ENCODE peak calls at places on chromosomes 12 and 14, in five cellular contexts. L is mucosa of descending colon, C is AG09319, I is neural progenitor cell, H is GM13976. T is an unnamed sample.

GRCh38 chr12:94795520-94795919 is 145.2 kb upstream of the TMCC3 start:
- DNase-seq in L (no peak), H (no peak), I (peak), C (peak), T (no peak)

GRCh38 chr14:61477845-61478438 is 156.6 kb downstream of the PRKCH start:
- DNase-seq in H (no peak), I (no peak), C (no peak), L (peak), T (peak)

GRCh38 chr12:9347328-9348127 is 139.3 kb upstream of the PZP start:
- DNase-seq in L (no peak), I (no peak), H (no peak), C (no peak), T (no peak)

GRCh38 chr12:47413806-47414205 is 292.0 kb downstream of the RPAP3 start:
- DNase-seq in H (no peak), C (no peak), I (no peak), L (no peak), T (no peak)

GRCh38 chr14:68509188-68509953 is 283.5 kb downstream of the ZFP36L1 start:
- DNase-seq in C (no peak), L (no peak), I (no peak), H (no peak), T (no peak)

GRCh38 chr12:113961921-113962710 is 4.0 kb downstream of the RBM19 start:
- DNase-seq in I (no peak), H (peak), L (no peak), C (no peak), T (peak)

GRCh38 chr12:64760808-64761573 is 1.8 kb upstream of the GNS start:
- DNase-seq in H (no peak), I (no peak), L (no peak), C (no peak), T (no peak)

GRCh38 chr12:119340604-119341003 is 6.1 kb downstream of the CCDC60 start:
- DNase-seq in L (no peak), I (no peak), C (no peak), H (no peak), T (no peak)

GRCh38 chr12:104167519-104168458 is 29.8 kb upstream of the NFYB start:
- DNase-seq in I (no peak), C (no peak), L (no peak), H (no peak), T (no peak)

GRCh38 chr14:67944605-67945004 is 125.0 kb downstream of the RAD51B start:
- DNase-seq in H (no peak), L (no peak), I (no peak), C (no peak), T (no peak)

GRCh38 chr12:56469007-56469930 is 891 bp downstream of the SPRYD4 start:
- DNase-seq in H (no peak), C (no peak), L (peak), I (no peak), T (peak)

GRCh38 chr12:56474389-56474788 is 6.0 kb downstream of the SPRYD4 start:
- DNase-seq in C (no peak), I (no peak), L (no peak), H (no peak), T (no peak)

GRCh38 chr12:56462565-56462964 is 5.8 kb upstream of the SPRYD4 start:
- DNase-seq in L (no peak), H (no peak), I (peak), C (no peak), T (no peak)

DNA sequence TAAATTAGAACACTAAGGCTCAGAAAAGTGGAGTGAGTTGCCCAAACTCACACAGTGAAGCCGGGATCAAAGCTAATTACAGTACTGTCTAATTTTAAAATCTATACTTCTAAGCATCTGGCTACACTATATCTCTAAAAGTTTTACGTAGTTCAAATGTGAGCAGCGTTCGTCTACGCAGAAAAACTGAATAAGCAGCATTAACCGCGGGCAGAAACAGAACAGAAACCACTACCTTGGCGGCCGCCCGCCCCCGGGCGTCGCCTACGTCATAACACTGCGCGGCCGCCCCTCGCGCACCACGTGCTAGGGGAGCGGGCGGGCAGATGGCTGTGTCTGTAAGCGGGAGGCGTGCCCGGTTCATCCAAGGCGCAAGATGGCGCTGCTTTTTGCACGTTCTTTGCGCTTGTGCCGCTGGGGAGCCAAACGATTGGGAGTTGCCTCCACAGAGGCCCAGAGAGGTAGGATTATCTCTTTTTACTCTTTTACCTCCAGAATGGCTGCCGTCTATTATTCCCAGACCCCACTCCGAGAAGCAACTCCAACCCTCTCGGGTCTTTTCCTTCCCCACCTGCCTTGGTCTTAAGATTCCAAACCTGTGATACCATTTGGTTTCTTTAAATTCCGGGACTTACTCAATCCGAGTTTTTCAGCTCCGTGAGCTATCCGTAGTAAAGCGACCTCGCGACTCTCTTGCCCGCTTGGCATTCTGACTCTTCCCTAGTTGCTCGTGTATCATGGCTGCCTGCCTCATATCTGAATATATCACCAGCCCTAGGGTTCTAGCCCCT is at the start of gene SPRYD4:
- DNase-seq in L (peak), I (peak), H (peak), C (peak), T (peak)
- TF ChIP-seq CTCF in L (peak), I (peak), H (peak), C (peak), T (peak)

DNA sequence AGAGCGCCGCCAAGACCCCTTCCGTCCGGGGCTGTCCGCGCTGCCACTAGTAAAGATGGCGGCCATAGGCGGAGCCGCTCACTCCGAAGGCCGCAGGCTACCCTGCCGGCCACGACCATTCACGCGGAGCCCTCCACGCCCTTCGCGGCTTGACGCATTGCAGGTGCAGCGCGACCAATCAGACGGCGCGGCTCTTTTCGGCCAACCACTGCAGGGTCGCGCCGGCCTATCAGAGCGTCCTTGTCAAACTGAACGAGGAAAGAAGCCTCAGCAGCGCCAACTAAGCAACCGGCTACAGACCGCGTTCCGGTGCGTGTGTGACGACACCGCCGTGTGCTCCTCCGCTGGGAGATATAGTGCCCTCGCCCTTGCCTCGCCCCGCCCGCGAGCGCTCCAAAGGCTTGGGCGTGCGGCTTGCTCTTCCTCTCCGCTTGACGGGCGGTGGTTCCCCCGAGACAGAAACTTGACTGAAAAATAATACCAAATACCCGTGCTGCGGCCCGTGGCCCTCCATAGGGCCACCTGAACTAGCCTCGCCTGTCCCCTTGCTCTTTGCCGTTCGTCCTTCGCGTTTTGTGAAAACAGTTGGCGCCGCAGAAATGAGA is 13.6 kb upstream of the CALM1 start:
- DNase-seq in L (peak), C (peak), H (peak), I (peak), T (peak)
- TF ChIP-seq CTCF in L (peak), C (no peak), H (no peak), I (no peak), T (peak)

DNA sequence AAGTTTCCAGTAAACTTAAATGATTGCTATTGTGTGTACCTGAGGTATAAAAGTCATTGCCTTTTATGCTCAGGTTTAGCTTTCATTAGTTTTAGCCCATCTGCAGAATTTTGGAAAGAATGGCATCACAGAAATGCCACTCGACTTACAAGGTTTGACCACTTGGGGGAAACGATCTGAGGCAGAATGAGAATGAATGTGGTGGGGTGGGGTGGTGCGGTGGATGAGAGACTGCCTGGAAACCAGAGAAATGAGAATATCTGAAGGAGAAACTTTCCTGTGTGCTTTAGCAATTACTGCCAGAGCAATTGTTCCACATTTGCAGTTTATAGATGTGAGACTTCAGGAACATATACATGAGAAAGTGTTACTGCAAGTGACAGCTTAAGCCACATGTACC is 225.4 kb upstream of the PDE3A start:
- DNase-seq in I (no peak), H (no peak), L (no peak), C (no peak), T (peak)
- TF ChIP-seq CTCF in I (peak), H (no peak), L (no peak), C (no peak), T (peak)

GRCh38 chr14:21724115-21724973 is 50.7 kb upstream of the OR4E1 start:
- DNase-seq in L (no peak), I (no peak), C (no peak), H (no peak), T (no peak)

GRCh38 chr14:21719841-21720240 is 46.2 kb upstream of the OR4E1 start:
- DNase-seq in H (no peak), I (no peak), L (no peak), C (no peak), T (no peak)

GRCh38 chr14:21721504-21721903 is 47.9 kb upstream of the OR4E1 start:
- DNase-seq in H (no peak), L (no peak), C (no peak), I (no peak), T (no peak)

GRCh38 chr14:21723431-21724045 is 49.9 kb upstream of the OR4E1 start:
- DNase-seq in C (no peak), H (peak), L (peak), I (peak), T (peak)
- TF ChIP-seq CTCF in C (no peak), H (no peak), L (no peak), I (peak), T (peak)

GRCh38 chr14:53621433-53621832 is 335.2 kb downstream of the BMP4 start:
- DNase-seq in H (no peak), L (no peak), I (no peak), C (no peak), T (peak)

GRCh38 chr14:53620325-53620716 is 336.3 kb downstream of the BMP4 start:
- DNase-seq in C (no peak), L (no peak), H (no peak), I (no peak), T (no peak)

GRCh38 chr14:53621986-53622385 is 334.6 kb downstream of the BMP4 start:
- DNase-seq in C (no peak), I (no peak), H (no peak), L (no peak), T (no peak)

GRCh38 chr14:53620890-53621289 is 335.7 kb downstream of the BMP4 start:
- DNase-seq in C (no peak), L (no peak), H (no peak), I (no peak), T (no peak)

DNA sequence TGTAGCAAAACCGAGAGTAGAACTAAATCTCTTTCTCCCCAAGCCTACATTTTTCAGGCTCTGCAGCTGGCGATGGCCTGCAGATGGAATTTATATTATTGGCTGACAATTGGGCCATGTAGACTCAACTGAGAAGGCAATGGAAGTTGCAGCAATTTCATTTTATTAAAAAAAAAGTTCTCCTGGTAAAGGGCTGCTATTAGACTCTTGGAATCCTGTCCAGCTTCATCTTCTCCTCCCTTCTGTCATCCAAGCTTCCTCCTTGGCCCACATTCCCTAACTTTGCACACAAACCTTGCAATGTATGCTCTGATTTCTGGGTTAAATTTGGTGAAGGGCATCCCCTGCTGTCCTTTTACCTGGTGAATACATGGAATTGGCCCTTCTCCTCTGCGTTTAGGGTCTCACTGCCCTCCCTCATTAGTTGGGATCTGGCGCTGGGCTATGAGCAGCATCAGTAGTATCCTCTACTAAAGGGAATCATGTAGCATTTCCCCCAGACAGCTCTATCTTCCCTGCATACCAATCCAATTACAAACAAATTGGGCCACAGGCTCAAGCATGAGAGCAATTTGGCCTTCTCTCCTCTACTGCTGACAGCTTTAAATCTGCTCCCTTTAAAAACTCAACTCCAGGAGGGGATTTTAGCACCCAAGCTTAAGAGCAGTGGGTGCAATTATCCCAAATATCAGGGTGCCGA is 336.9 kb downstream of the BMP4 start:
- DNase-seq in L (no peak), C (no peak), I (no peak), H (no peak), T (no peak)
- TF ChIP-seq CTCF in L (no peak), C (no peak), I (no peak), H (no peak), T (no peak)